ENCODE peak calls at places on chromosomes 12 and 14, in seven cellular contexts. I, F, P, A, K, V and U are unnamed samples.

GRCh38 chr12:125140239-125140917 is 75.1 kb downstream of the AACS start:
- DNase-seq in I (no peak), F (no peak), P (no peak), A (no peak), K (no peak), V (peak; percentile 59), U (no peak)

GRCh38 chr14:78153069-78153351 is 17.2 kb upstream of the NRXN3 start:
- DNase-seq in I (no peak), F (no peak), P (no peak), A (no peak), K (no peak), V (peak; percentile 47), U (no peak)

GRCh38 chr14:94373708-94374107 is 14.7 kb downstream of the SERPINA1 start:
- DNase-seq in I (no peak), F (no peak), P (no peak), A (no peak), K (no peak), V (peak; percentile 99), U (no peak)

GRCh38 chr14:99976021-99976420 is 89.2 kb upstream of the EVL start:
- DNase-seq in I (no peak), F (no peak), P (no peak), A (no peak), K (no peak), V (no peak), U (no peak)

GRCh38 chr14:74551431-74551830 is 57.9 kb downstream of the ISCA2 start:
- DNase-seq in I (no peak), F (no peak), P (no peak), A (no peak), K (no peak), V (no peak), U (no peak)

GRCh38 chr14:91108941-91109611 is 4.8 kb upstream of the DGLUCY start:
- DNase-seq in I (no peak), F (peak; percentile 36), P (no peak), A (no peak), K (no peak), V (no peak), U (no peak)

GRCh38 chr12:99984271-99985128 is at the start of gene ANKS1B:
- DNase-seq in I (no peak), F (peak; percentile 10), P (peak; percentile 35), A (peak; percentile 68), K (no peak), V (peak; percentile 39), U (peak; percentile 25)

GRCh38 chr12:61011767-61012423 is 1248.3 kb upstream of the USP15 start:
- DNase-seq in I (no peak), F (no peak), P (no peak), A (no peak), K (no peak), V (no peak), U (no peak)

GRCh38 chr12:69442894-69443293 is 27.3 kb upstream of the FRS2 start:
- DNase-seq in I (no peak), F (no peak), P (no peak), A (no peak), K (no peak), V (peak; percentile 90), U (no peak)

GRCh38 chr12:117686911-117687377 is 281.8 kb downstream of the KSR2 start:
- DNase-seq in I (no peak), F (no peak), P (no peak), A (no peak), K (no peak), V (peak; percentile 87), U (no peak)

GRCh38 chr14:71165121-71165574 is 257.9 kb downstream of the PCNX1 start:
- DNase-seq in I (no peak), F (no peak), P (no peak), A (no peak), K (no peak), V (no peak), U (no peak)

GRCh38 chr12:18643673-18644072 is 94.1 kb downstream of the PLCZ1 start:
- DNase-seq in I (no peak), F (no peak), P (no peak), A (no peak), K (no peak), V (peak; percentile 70), U (no peak)

GRCh38 chr12:75635606-75636444 is 124.4 kb upstream of the KRR1 start:
- DNase-seq in I (no peak), F (no peak), P (no peak), A (peak; percentile 28), K (no peak), V (peak; percentile 96), U (no peak)

GRCh38 chr14:61438497-61438859 is 117.1 kb downstream of the PRKCH start:
- DNase-seq in I (no peak), F (no peak), P (no peak), A (no peak), K (no peak), V (no peak), U (no peak)

GRCh38 chr14:23984891-23985607 is 3.7 kb upstream of the DHRS4L2 start:
- DNase-seq in I (no peak), F (no peak), P (no peak), A (no peak), K (no peak), V (peak; percentile 97), U (no peak)

GRCh38 chr12:15693233-15693911 is 95.8 kb downstream of the EPS8 start:
- DNase-seq in I (no peak), F (no peak), P (no peak), A (no peak), K (no peak), V (peak; percentile 72), U (no peak)